ENCODE peak calls at places on chromosomes 16 and 17, in five cellular contexts. T is H1, F is A549, L is uterus, D is transverse colon. E is an unnamed sample. For H3K4me1, the result is how much of the 10 kb centered on the place peaks cover.

GRCh38 chr16:8590161-8590688 is at the start of gene TMEM114:
- DNase-seq in T (no peak), F (no peak), L (no peak), D (no peak), E (no peak)

GRCh38 chr16:23836404-23837291 is 865 bp downstream of the PRKCB start:
- DNase-seq in T (no peak), F (no peak), L (no peak), D (peak), E (peak)

GRCh38 chr17:50080827-50081226 is 14.3 kb upstream of the PDK2 start:
- DNase-seq in T (no peak), F (no peak), L (no peak), D (peak), E (no peak)

GRCh38 chr17:12721581-12721980 is 55.9 kb downstream of the MYOCD start:
- DNase-seq in T (no peak), F (no peak), L (no peak), D (no peak), E (no peak)

GRCh38 chr16:68081796-68082567 is 3.2 kb upstream of the NFATC3 start:
- DNase-seq in T (no peak), F (no peak), L (no peak), D (no peak), E (peak)

GRCh38 chr17:46940692-46941404 is 17.9 kb downstream of the GOSR2 start:
- DNase-seq in T (peak), F (peak), L (peak), D (peak), E (peak)

GRCh38 chr17:38364741-38365140 is 13.1 kb downstream of the SOCS7 start:
- DNase-seq in T (no peak), F (no peak), L (no peak), D (no peak), E (no peak)

GRCh38 chr17:15893333-15894024 is 51.5 kb upstream of the ADORA2B start:
- DNase-seq in T (no peak), F (no peak), L (no peak), D (no peak), E (no peak)

GRCh38 chr16:24497405-24497804 is 42.0 kb upstream of the RBBP6 start:
- DNase-seq in T (no peak), F (no peak), L (no peak), D (no peak), E (no peak)

GRCh38 chr17:74241434-74241833 is 28.1 kb downstream of the TTYH2 start:
- DNase-seq in T (no peak), F (no peak), L (no peak), D (no peak), E (peak)

DNA sequence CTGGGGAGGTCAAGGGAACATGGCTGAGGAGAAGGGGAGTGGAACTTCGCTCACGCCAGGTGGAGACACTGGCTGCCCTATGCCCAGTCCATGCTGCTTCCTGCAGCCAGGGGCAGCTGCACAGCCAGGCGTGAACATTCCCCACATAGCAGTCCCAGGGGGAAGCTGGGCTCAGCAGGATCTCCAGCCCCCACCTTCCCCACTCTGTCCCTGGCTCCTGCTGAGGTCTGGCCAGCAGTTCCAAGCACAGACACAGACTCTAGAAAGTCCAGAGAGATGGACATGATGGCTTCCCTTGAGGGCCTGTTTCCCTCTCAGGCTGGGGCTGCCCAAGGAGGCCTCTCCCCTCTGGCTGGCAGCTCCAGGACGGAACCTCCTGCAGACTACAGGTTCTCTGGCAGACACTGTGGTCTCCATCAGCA is 9.3 kb downstream of the JUP start:
- DNase-seq in T (no peak), F (peak), L (peak), D (peak), E (peak)
- H3K4me1 ChIP-seq in T (under half), F (half or more), L (under half), D (half or more), E (under half)

GRCh38 chr16:66881964-66882508 is 1.7 kb downstream of the PDP2 start:
- DNase-seq in T (no peak), F (no peak), L (no peak), D (no peak), E (no peak)
- H3K4me3 ChIP-seq in T (peak), F (no peak), L (no peak), D (no peak), E (no peak)

GRCh38 chr17:39687546-39688474 is at the start of gene PGAP3:
- DNase-seq in T (peak), F (peak), L (peak), D (peak), E (peak)
- TF ChIP-seq POLR2A in T (peak), F (peak), L (no peak), D (peak), E (no peak)

DNA sequence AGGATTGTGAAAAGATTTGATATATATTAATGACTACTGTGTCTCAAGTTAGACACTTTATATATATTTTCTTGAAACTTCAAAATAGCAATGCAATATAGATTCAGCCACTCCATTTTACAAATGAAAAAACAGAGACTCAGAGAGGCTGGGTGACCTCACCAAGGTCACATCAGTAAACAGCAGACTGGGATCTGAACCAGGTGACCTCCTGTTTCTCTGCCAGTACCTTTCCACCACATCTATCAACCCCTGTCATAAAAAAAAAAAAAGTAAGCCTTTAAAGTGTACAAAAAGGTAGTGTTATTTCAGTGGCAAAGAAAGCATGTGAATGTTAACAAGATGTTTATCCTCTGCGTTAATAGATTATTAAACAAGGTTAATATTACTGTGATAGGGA is 466.5 kb upstream of the DYNLRB2 start:
- DNase-seq in T (no peak), F (no peak), L (no peak), D (no peak), E (no peak)
- H3K4me1 ChIP-seq in T (under half), F (under half), L (under half), D (under half), E (under half)

DNA sequence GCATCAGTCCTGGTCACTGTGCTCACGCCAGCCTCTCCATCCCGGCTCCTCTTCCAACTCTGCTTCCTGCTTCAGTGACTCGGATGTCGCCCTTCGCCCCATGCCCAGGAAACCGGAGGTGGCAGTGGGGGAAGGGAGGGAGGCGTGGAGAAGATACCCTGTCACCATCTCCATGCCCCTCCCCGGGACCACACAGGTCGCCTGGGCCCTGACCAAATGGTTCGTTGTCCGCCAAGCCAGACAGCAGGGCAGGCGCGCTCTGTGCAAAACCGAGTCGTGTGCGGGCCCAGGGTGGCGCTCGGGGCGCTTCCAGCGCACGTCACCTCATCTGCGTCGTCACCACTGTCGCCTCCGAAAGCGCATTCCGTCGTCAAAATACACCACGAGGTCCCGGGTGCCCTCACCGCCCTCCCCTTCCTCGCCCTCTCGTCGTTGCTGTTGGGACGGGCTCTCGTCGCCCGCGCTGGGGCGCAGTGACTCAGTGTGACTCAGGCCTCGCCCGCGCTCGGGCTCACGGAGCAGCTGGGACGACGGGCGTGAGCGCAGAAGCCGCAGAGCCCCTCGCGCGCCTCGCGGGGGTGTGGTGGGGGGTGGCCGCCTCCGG is 39.2 kb downstream of the ZNF778 start:
- DNase-seq in T (no peak), F (peak), L (no peak), D (peak), E (no peak)
- H3K4me3 ChIP-seq in T (peak), F (no peak), L (no peak), D (peak), E (peak)

GRCh38 chr16:11914759-11915643 is 755 bp downstream of the GSPT1 start:
- DNase-seq in T (no peak), F (no peak), L (peak), D (peak), E (peak)

GRCh38 chr16:11913425-11914079 is 2.2 kb downstream of the GSPT1 start:
- DNase-seq in T (no peak), F (no peak), L (no peak), D (no peak), E (no peak)

GRCh38 chr16:11916524-11917285 is 949 bp upstream of the GSPT1 start:
- DNase-seq in T (no peak), F (peak), L (no peak), D (peak), E (no peak)

GRCh38 chr16:11914210-11914758 is 1.5 kb downstream of the GSPT1 start:
- DNase-seq in T (no peak), F (no peak), L (no peak), D (no peak), E (no peak)

GRCh38 chr16:11915644-11916523 is at the start of gene GSPT1:
- DNase-seq in T (peak), F (peak), L (peak), D (peak), E (peak)
- TF ChIP-seq POLR2A in T (peak), F (peak), L (peak), D (peak), E (no peak)

GRCh38 chr17:77312786-77313599 is 172.2 kb downstream of the SEC14L1 start:
- DNase-seq in T (no peak), F (no peak), L (peak), D (peak), E (peak)

GRCh38 chr17:77313831-77314230 is 173.1 kb downstream of the SEC14L1 start:
- DNase-seq in T (no peak), F (no peak), L (no peak), D (peak), E (no peak)

GRCh38 chr17:77312061-77312684 is 171.4 kb downstream of the SEC14L1 start:
- DNase-seq in T (no peak), F (no peak), L (no peak), D (no peak), E (no peak)

GRCh38 chr17:77310336-77310735 is 169.6 kb downstream of the SEC14L1 start:
- DNase-seq in T (no peak), F (no peak), L (no peak), D (no peak), E (no peak)

DNA sequence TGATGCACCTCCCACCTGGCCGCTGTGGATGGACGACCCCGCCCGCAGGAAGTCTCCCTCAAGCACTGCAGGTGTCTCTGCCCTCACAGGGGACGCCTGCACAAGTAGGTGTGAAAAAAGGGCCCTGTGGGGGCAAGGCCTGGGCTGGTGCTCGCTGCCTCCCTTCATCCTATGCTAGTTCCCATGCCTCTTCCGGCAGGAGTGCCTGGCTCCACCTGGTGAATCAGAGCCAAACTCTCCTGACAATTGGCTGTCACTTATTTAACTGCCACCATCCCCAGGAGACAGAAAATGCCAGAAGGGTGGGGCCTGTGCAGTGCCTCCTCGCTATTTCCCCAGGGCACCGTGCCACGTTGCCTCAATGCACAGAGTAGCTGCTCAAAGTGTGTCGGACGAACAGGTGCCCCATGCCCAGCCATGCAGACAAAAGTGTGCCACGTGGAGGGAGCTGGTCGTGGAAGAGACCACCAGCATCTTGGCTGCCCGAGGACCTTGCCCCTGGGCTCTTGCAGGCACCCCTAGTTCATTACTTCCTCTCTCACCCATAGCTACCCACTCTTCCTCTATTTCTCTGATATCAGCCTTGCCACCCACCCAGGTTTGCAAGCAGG is 170.7 kb downstream of the SEC14L1 start:
- DNase-seq in T (no peak), F (no peak), L (no peak), D (peak), E (no peak)
- H3K4me1 ChIP-seq in T (under half), F (half or more), L (under half), D (under half), E (under half)